ENCODE peak calls at places on chromosomes 12 and 14, in four cellular contexts. One of them, this sample, is unnamed.

GRCh38 chr14:58772061-58772604 is 134.4 kb downstream of the DACT1 start:
- DNase-seq in HepG2: no peak
- DNase-seq in K562: no peak
- DNase-seq in A549: no peak
- DNase-seq in this sample: no peak

GRCh38 chr14:34043627-34044372 is 92.9 kb upstream of the EGLN3 start:
- DNase-seq in A549: peak; percentile 77
- DNase-seq in K562: peak; percentile 81
- DNase-seq in HepG2: peak; percentile 99
- DNase-seq in this sample: no peak

GRCh38 chr12:16330554-16330953 is 16.9 kb upstream of the MGST1 start:
- DNase-seq in HepG2: no peak
- DNase-seq in K562: no peak
- DNase-seq in A549: no peak
- DNase-seq in this sample: no peak

GRCh38 chr14:104757238-104757585 is 4.3 kb downstream of the SIVA1 start:
- DNase-seq in K562: no peak
- DNase-seq in HepG2: no peak
- DNase-seq in A549: no peak
- DNase-seq in this sample: no peak

GRCh38 chr12:132110677-132111076 is 33.4 kb downstream of the DDX51 start:
- DNase-seq in K562: no peak
- DNase-seq in A549: no peak
- DNase-seq in HepG2: no peak
- DNase-seq in this sample: no peak

GRCh38 chr14:53964249-53964648 is 7.6 kb upstream of the BMP4 start:
- DNase-seq in K562: no peak
- DNase-seq in HepG2: no peak
- DNase-seq in A549: no peak
- DNase-seq in this sample: no peak

GRCh38 chr12:11823043-11823442 is 173.6 kb downstream of the ETV6 start:
- DNase-seq in HepG2: no peak
- DNase-seq in A549: no peak
- DNase-seq in K562: no peak
- DNase-seq in this sample: no peak

GRCh38 chr12:212799-213526 is 994 bp downstream of the SLC6A12 start:
- DNase-seq in K562: no peak
- DNase-seq in A549: no peak
- DNase-seq in HepG2: peak; percentile 47
- DNase-seq in this sample: no peak

DNA sequence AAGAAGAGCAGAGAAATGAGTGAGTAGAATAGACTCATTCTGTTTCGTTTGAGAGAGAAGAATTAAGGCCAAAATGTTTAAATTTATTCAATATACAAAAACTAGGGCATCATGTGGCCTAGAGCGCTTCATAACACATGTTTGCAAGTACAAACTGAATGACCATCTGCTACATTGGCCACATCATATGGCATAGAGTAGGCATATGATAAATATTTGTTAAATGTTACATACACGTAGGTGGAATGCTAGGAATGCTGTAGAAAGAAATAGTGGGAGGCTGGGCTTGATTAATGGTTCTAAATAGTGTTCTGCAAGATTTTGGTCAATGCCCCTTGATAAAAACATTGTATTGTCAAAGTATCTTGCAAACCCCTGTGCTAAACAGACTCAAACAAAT is 10.8 kb downstream of the MGP start:
- DNase-seq in K562: no peak
- DNase-seq in A549: no peak
- DNase-seq in HepG2: no peak
- DNase-seq in this sample: no peak
- TF ChIP-seq NR3C1 in K562: no peak
- TF ChIP-seq NR3C1 in A549: no peak
- TF ChIP-seq NR3C1 in HepG2: no peak
- TF ChIP-seq NR3C1 in this sample: no peak

GRCh38 chr14:89750206-89750867 is 204.2 kb downstream of the EFCAB11 start:
- DNase-seq in A549: no peak
- DNase-seq in HepG2: no peak
- DNase-seq in K562: no peak
- DNase-seq in this sample: no peak

GRCh38 chr14:89757313-89757939 is 197.1 kb downstream of the EFCAB11 start:
- DNase-seq in K562: no peak
- DNase-seq in A549: no peak
- DNase-seq in HepG2: no peak
- DNase-seq in this sample: no peak

GRCh38 chr14:89753828-89754439 is 200.6 kb downstream of the EFCAB11 start:
- DNase-seq in HepG2: no peak
- DNase-seq in A549: no peak
- DNase-seq in K562: no peak
- DNase-seq in this sample: no peak

GRCh38 chr14:89750909-89751502 is 203.5 kb downstream of the EFCAB11 start:
- DNase-seq in HepG2: no peak
- DNase-seq in A549: no peak
- DNase-seq in K562: no peak
- DNase-seq in this sample: no peak

GRCh38 chr14:89755816-89756215 is 198.7 kb downstream of the EFCAB11 start:
- DNase-seq in HepG2: no peak
- DNase-seq in K562: no peak
- DNase-seq in A549: no peak
- DNase-seq in this sample: no peak
- TF ChIP-seq CTCF in HepG2: no peak
- TF ChIP-seq CTCF in K562: no peak
- TF ChIP-seq CTCF in A549: no peak
- TF ChIP-seq CTCF in this sample: no peak

GRCh38 chr12:25884920-25885234 is 73.6 kb upstream of the RASSF8 start:
- DNase-seq in HepG2: no peak
- DNase-seq in A549: no peak
- DNase-seq in K562: no peak
- DNase-seq in this sample: peak; percentile 12

GRCh38 chr12:25887367-25887766 is 71.1 kb upstream of the RASSF8 start:
- DNase-seq in A549: no peak
- DNase-seq in HepG2: no peak
- DNase-seq in K562: no peak
- DNase-seq in this sample: no peak

GRCh38 chr12:25884024-25884919 is 74.2 kb upstream of the RASSF8 start:
- DNase-seq in HepG2: no peak
- DNase-seq in A549: no peak
- DNase-seq in K562: no peak
- DNase-seq in this sample: peak; percentile 17

GRCh38 chr12:25882266-25882665 is 76.2 kb upstream of the RASSF8 start:
- DNase-seq in HepG2: no peak
- DNase-seq in A549: no peak
- DNase-seq in K562: no peak
- DNase-seq in this sample: no peak

GRCh38 chr12:25883026-25883928 is 75.2 kb upstream of the RASSF8 start:
- DNase-seq in A549: no peak
- DNase-seq in K562: no peak
- DNase-seq in HepG2: no peak
- DNase-seq in this sample: no peak
- TF ChIP-seq NR3C1 in A549: no peak
- TF ChIP-seq NR3C1 in K562: no peak
- TF ChIP-seq NR3C1 in HepG2: no peak
- TF ChIP-seq NR3C1 in this sample: no peak

DNA sequence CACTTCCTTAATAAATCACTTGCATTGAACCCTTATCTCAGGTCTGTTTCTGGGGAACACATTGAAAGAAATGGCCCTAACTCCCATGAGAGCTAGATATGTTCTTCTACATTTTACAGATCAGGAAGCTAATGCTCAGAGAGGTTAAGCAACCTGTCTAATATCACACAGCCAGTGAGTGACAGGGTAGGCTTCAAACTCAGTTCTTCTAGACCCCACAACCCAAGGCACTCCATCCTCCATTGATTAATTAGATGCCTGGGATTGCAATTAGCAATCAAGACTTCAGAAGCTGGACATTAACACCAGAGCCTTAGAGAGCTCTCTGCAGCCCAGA is 59.8 kb downstream of the C14orf132 start:
- DNase-seq in K562: no peak
- DNase-seq in A549: no peak
- DNase-seq in HepG2: no peak
- DNase-seq in this sample: no peak
- TF ChIP-seq CTCF in K562: no peak
- TF ChIP-seq CTCF in A549: no peak
- TF ChIP-seq CTCF in HepG2: no peak
- TF ChIP-seq CTCF in this sample: no peak